ENCODE peak calls at places on chromosome 3, in six cellular contexts. One of them, this sample, is unnamed. For H3K4me1, the result is how much of the 10 kb centered on the place peaks cover.

GRCh38 chr3:126523745-126524428 is at the start of gene CHST13:
- DNase-seq in PC-3: peak
- DNase-seq in uterus: no peak
- DNase-seq in stomach: peak
- DNase-seq in hepatocyte: peak
- DNase-seq in left ventricle myocardium inferior: peak
- DNase-seq in this sample: peak

GRCh38 chr3:73353661-73354217 is 271.0 kb downstream of the PDZRN3 start:
- DNase-seq in PC-3: no peak
- DNase-seq in uterus: no peak
- DNase-seq in stomach: no peak
- DNase-seq in hepatocyte: no peak
- DNase-seq in left ventricle myocardium inferior: no peak
- DNase-seq in this sample: no peak

GRCh38 chr3:138625707-138626365 is 17.3 kb downstream of the FAIM start:
- DNase-seq in PC-3: peak
- DNase-seq in uterus: no peak
- DNase-seq in stomach: no peak
- DNase-seq in hepatocyte: no peak
- DNase-seq in left ventricle myocardium inferior: no peak
- DNase-seq in this sample: no peak

GRCh38 chr3:77412591-77412990 is 372.7 kb downstream of the ROBO2 start:
- DNase-seq in PC-3: peak
- DNase-seq in uterus: no peak
- DNase-seq in stomach: no peak
- DNase-seq in hepatocyte: no peak
- DNase-seq in left ventricle myocardium inferior: no peak
- DNase-seq in this sample: no peak

GRCh38 chr3:182726258-182727142 is 66.8 kb upstream of the ATP11B start:
- DNase-seq in PC-3: no peak
- DNase-seq in uterus: no peak
- DNase-seq in stomach: no peak
- DNase-seq in hepatocyte: peak
- DNase-seq in left ventricle myocardium inferior: no peak
- DNase-seq in this sample: no peak

GRCh38 chr3:40623567-40623966 is 98.8 kb downstream of the ZNF621 start:
- DNase-seq in PC-3: peak
- DNase-seq in uterus: no peak
- DNase-seq in stomach: no peak
- DNase-seq in hepatocyte: no peak
- DNase-seq in left ventricle myocardium inferior: no peak
- DNase-seq in this sample: no peak

GRCh38 chr3:76199382-76199781 is 414.0 kb upstream of the ZNF717 start:
- DNase-seq in PC-3: peak
- DNase-seq in uterus: no peak
- DNase-seq in stomach: no peak
- DNase-seq in hepatocyte: no peak
- DNase-seq in left ventricle myocardium inferior: no peak
- DNase-seq in this sample: no peak

GRCh38 chr3:104745313-104745712 is 621.4 kb upstream of the ALCAM start:
- DNase-seq in PC-3: no peak
- DNase-seq in uterus: no peak
- DNase-seq in stomach: no peak
- DNase-seq in hepatocyte: no peak
- DNase-seq in left ventricle myocardium inferior: no peak
- DNase-seq in this sample: no peak

GRCh38 chr3:7385635-7386034 is 524.7 kb downstream of the GRM7 start:
- DNase-seq in PC-3: no peak
- DNase-seq in uterus: no peak
- DNase-seq in stomach: no peak
- DNase-seq in hepatocyte: no peak
- DNase-seq in left ventricle myocardium inferior: no peak
- DNase-seq in this sample: no peak

GRCh38 chr3:187044206-187044605 is 95.1 kb downstream of the RPL39L start:
- DNase-seq in PC-3: no peak
- DNase-seq in uterus: no peak
- DNase-seq in stomach: no peak
- DNase-seq in hepatocyte: no peak
- DNase-seq in left ventricle myocardium inferior: peak
- DNase-seq in this sample: no peak
- H3K4me1 ChIP-seq in PC-3: under half
- H3K4me1 ChIP-seq in uterus: under half
- H3K4me1 ChIP-seq in stomach: under half
- H3K4me1 ChIP-seq in hepatocyte: under half
- H3K4me1 ChIP-seq in left ventricle myocardium inferior: half or more
- H3K4me1 ChIP-seq in this sample: under half

DNA sequence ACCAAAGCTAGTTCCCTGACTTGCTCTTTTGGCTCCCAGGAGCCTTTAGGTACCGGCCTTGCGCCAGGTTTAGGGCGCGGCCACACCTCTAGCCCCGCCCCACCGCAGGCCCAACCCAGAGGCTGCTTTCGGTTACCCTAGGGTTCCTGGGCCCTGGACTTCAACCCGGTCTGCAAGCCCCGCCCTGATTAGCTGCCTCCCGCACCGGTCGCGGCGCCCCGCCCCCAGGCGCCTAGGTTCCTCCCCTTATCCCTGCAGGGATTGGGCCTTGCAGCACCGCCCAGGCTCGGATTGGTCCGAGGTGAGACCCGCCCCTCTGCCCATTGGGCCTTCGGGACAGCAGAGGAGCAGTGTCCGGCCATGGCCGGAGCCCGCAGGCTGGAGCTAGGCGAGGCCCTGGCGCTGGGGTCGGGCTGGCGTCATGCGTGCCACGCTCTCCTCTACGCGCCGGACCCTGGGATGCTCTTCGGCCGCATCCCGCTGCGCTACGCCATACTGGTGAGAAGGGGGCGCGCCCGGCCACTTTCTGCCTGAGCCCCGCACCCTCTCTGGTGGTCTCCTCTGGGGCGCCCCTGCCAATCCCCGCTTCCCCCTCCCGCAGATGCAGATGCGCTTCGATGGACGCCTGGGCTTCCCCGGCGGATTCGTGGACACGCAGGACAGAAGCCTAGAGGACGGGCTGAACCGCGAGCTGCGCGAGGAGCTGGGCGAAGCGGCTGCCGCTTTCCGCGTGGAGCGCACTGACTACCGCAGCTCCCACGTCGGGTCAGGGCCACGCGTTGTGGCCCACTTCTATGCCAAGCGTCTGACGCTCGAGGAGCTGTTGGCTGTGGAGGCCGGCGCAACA is at the start of gene NUDT16:
- DNase-seq in PC-3: peak
- DNase-seq in uterus: peak
- DNase-seq in stomach: peak
- DNase-seq in hepatocyte: peak
- DNase-seq in left ventricle myocardium inferior: peak
- DNase-seq in this sample: peak
- TF ChIP-seq CTCF in PC-3: no peak
- TF ChIP-seq CTCF in uterus: peak
- TF ChIP-seq CTCF in stomach: no peak
- TF ChIP-seq CTCF in hepatocyte: peak
- TF ChIP-seq CTCF in left ventricle myocardium inferior: no peak
- TF ChIP-seq CTCF in this sample: peak

GRCh38 chr3:170002231-170002630 is 35.6 kb upstream of the GPR160 start:
- DNase-seq in PC-3: no peak
- DNase-seq in uterus: no peak
- DNase-seq in stomach: no peak
- DNase-seq in hepatocyte: no peak
- DNase-seq in left ventricle myocardium inferior: no peak
- DNase-seq in this sample: no peak

GRCh38 chr3:169996063-169996462 is 29.5 kb downstream of the SEC62 start:
- DNase-seq in PC-3: no peak
- DNase-seq in uterus: no peak
- DNase-seq in stomach: no peak
- DNase-seq in hepatocyte: no peak
- DNase-seq in left ventricle myocardium inferior: no peak
- DNase-seq in this sample: no peak

GRCh38 chr3:170000051-170000450 is 33.4 kb downstream of the SEC62 start:
- DNase-seq in PC-3: no peak
- DNase-seq in uterus: no peak
- DNase-seq in stomach: no peak
- DNase-seq in hepatocyte: no peak
- DNase-seq in left ventricle myocardium inferior: no peak
- DNase-seq in this sample: no peak

GRCh38 chr3:169998668-169999131 is 32.1 kb downstream of the SEC62 start:
- DNase-seq in PC-3: peak
- DNase-seq in uterus: no peak
- DNase-seq in stomach: no peak
- DNase-seq in hepatocyte: peak
- DNase-seq in left ventricle myocardium inferior: no peak
- DNase-seq in this sample: no peak

GRCh38 chr3:169999433-169999832 is 32.8 kb downstream of the SEC62 start:
- DNase-seq in PC-3: no peak
- DNase-seq in uterus: no peak
- DNase-seq in stomach: no peak
- DNase-seq in hepatocyte: no peak
- DNase-seq in left ventricle myocardium inferior: no peak
- DNase-seq in this sample: no peak
- H3K4me1 ChIP-seq in PC-3: under half
- H3K4me1 ChIP-seq in uterus: under half
- H3K4me1 ChIP-seq in stomach: under half
- H3K4me1 ChIP-seq in hepatocyte: under half
- H3K4me1 ChIP-seq in left ventricle myocardium inferior: under half
- H3K4me1 ChIP-seq in this sample: under half

GRCh38 chr3:106862067-106862466 is 515.2 kb upstream of the CCDC54 start:
- DNase-seq in PC-3: peak
- DNase-seq in uterus: no peak
- DNase-seq in stomach: no peak
- DNase-seq in hepatocyte: no peak
- DNase-seq in left ventricle myocardium inferior: no peak
- DNase-seq in this sample: no peak
- TF ChIP-seq CTCF in PC-3: peak
- TF ChIP-seq CTCF in uterus: no peak
- TF ChIP-seq CTCF in stomach: no peak
- TF ChIP-seq CTCF in hepatocyte: peak
- TF ChIP-seq CTCF in left ventricle myocardium inferior: peak
- TF ChIP-seq CTCF in this sample: peak

DNA sequence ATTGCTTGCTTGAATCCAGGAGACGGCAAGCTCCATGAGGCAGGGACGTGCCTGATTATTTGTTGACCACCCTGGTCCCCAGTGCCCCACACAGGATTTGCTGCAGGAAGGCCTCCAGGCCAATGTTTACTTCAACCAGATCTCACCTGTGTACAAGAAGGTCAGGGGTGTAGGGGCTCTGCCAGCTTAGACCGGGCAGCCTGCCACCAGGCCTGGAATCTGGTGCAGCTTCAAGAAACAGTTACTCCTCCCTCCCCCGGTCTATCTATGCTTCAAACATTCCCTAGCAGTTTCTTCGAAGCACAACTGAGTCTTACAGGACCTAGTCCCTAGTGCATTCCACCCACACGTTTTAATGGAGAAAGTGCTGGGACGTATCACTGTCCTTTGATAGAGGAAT is 8.1 kb downstream of the SH3BP5 start:
- DNase-seq in PC-3: no peak
- DNase-seq in uterus: peak
- DNase-seq in stomach: peak
- DNase-seq in hepatocyte: no peak
- DNase-seq in left ventricle myocardium inferior: peak
- DNase-seq in this sample: no peak
- H3K4me1 ChIP-seq in PC-3: half or more
- H3K4me1 ChIP-seq in uterus: under half
- H3K4me1 ChIP-seq in stomach: under half
- H3K4me1 ChIP-seq in hepatocyte: half or more
- H3K4me1 ChIP-seq in left ventricle myocardium inferior: half or more
- H3K4me1 ChIP-seq in this sample: half or more

DNA sequence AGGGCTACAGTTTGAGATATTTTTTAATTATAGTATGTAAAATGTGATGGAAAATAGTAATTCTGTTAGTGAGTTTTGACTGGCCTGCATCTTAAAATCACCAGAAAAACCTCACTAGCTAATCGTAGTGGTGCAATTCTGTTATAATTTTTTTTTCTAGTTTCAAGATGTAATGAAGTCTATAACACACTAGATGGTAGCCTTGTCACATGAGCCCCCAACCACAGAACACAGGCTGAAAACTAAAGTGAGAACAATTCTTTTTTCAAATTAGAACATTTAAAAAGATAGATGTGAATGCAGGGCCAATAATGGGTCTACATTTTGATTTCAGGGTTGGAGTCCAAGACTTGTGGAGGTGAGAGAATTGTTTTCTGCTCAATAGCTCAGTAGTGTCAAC is 83.3 kb upstream of the KCNH8 start:
- DNase-seq in PC-3: peak
- DNase-seq in uterus: no peak
- DNase-seq in stomach: no peak
- DNase-seq in hepatocyte: peak
- DNase-seq in left ventricle myocardium inferior: no peak
- DNase-seq in this sample: no peak
- TF ChIP-seq CTCF in PC-3: peak
- TF ChIP-seq CTCF in uterus: peak
- TF ChIP-seq CTCF in stomach: peak
- TF ChIP-seq CTCF in hepatocyte: peak
- TF ChIP-seq CTCF in left ventricle myocardium inferior: peak
- TF ChIP-seq CTCF in this sample: no peak

This sample was measured in upper lobe of right lung.